ENCODE peak calls at places on chromosomes 16 and 17, in nine cellular contexts. Q is iPS-NIHi11; F is AG10803; N is activated T-helper 1 cell treated with anti-CD3 and anti-CD28 coated beads, Interleukin-2, amount 50 U/mL, for 16 hours; P is omental fat pad; R is T-helper 2 cell; J is activated gamma-delta T cell treated with Interleukin-2 at 50 U/mL for 16 hours; L is cardiac fibroblast; Z is RPMI7951. X is an unnamed sample.

GRCh38 chr16:2008631-2009301 is 855 bp downstream of the ZNF598 start:
- DNase-seq in N (no peak), F (peak; percentile 62), Z (peak; percentile 18), R (no peak), J (no peak), L (peak; percentile 53), P (no peak), Q (no peak), X (no peak)

GRCh38 chr17:81004336-81005015 is 12.8 kb downstream of the CHMP6 start:
- DNase-seq in J (no peak), R (no peak), L (no peak), N (no peak), Z (no peak), F (no peak), P (no peak), Q (no peak), X (no peak)

GRCh38 chr17:16080366-16080765 is 80.7 kb downstream of the TTC19 start:
- DNase-seq in Q (no peak), P (no peak), L (no peak), N (no peak), R (no peak), Z (no peak), F (no peak), J (no peak), X (no peak)

GRCh38 chr17:42192189-42193126 is 1.8 kb downstream of the GHDC start:
- DNase-seq in F (no peak), J (no peak), Q (no peak), N (no peak), R (no peak), Z (no peak), P (no peak), L (no peak), X (no peak)

GRCh38 chr17:27782791-27783206 is 17.5 kb downstream of the NOS2 start:
- DNase-seq in Q (no peak), F (no peak), J (no peak), N (no peak), Z (peak; percentile 95), P (no peak), L (no peak), R (no peak), X (no peak)

GRCh38 chr17:41440531-41441033 is at the start of gene KRT38:
- DNase-seq in Z (no peak), N (no peak), R (no peak), F (no peak), J (no peak), P (no peak), Q (no peak), L (no peak), X (no peak)

GRCh38 chr16:84699147-84699711 is 571 bp upstream of the USP10 start:
- DNase-seq in P (no peak), J (peak; percentile 7), L (no peak), N (no peak), Z (no peak), F (no peak), R (no peak), Q (no peak), X (peak; percentile 19)

GRCh38 chr17:6551356-6551755 is 5.0 kb downstream of the PITPNM3 start:
- DNase-seq in N (no peak), P (no peak), F (no peak), Q (no peak), J (no peak), Z (no peak), R (no peak), L (no peak), X (no peak)

GRCh38 chr17:58710948-58711552 is 18.6 kb downstream of the RAD51C start:
- DNase-seq in L (peak; percentile 80), R (no peak), N (no peak), J (peak; percentile 25), Z (peak; percentile 39), Q (peak; percentile 50), P (peak; percentile 48), F (peak; percentile 58), X (peak; percentile 29)

GRCh38 chr17:50835563-50836231 is at the start of gene WFIKKN2:
- DNase-seq in J (no peak), L (no peak), R (no peak), Q (no peak), F (no peak), Z (no peak), P (no peak), N (no peak), X (no peak)

GRCh38 chr16:54939537-54940278 is 9.0 kb downstream of the IRX5 start:
- DNase-seq in R (no peak), F (no peak), L (no peak), J (no peak), Z (no peak), Q (peak; percentile 54), N (no peak), P (no peak), X (no peak)

GRCh38 chr17:62627904-62628603 is 584 bp downstream of the MRC2 start:
- DNase-seq in N (no peak), R (no peak), Z (peak; percentile 81), F (peak; percentile 80), Q (peak; percentile 29), J (no peak), L (peak; percentile 84), P (no peak), X (peak; percentile 17)

GRCh38 chr16:67580202-67580601 is 17.9 kb downstream of the CTCF start:
- DNase-seq in P (no peak), L (no peak), F (no peak), J (no peak), N (no peak), R (no peak), Q (no peak), Z (no peak), X (no peak)

GRCh38 chr16:49911430-49911829 is 55.5 kb upstream of the ZNF423 start:
- DNase-seq in F (no peak), Q (no peak), R (no peak), Z (no peak), J (no peak), P (no peak), N (no peak), L (no peak), X (no peak)

GRCh38 chr17:20919990-20920812 is 122.6 kb downstream of the USP22 start:
- DNase-seq in L (peak; percentile 32), J (no peak), N (no peak), P (no peak), Q (no peak), R (no peak), F (no peak), Z (no peak), X (no peak)

GRCh38 chr17:60391419-60392041 is 403 bp downstream of the USP32 start:
- DNase-seq in J (no peak), R (no peak), N (no peak), L (no peak), Z (peak; percentile 13), F (peak; percentile 9), P (no peak), Q (peak; percentile 78), X (no peak)

X was measured in activated T-cell treated with anti-CD3 and anti-CD28 coated beads for 1 hour.